ENCODE peak calls at places on chromosome 12, in four cellular contexts. R is GM06990, W is HL-60, F is thyroid gland. P is an unnamed sample.

GRCh38 chr12:53981652-53982565 is 3.0 kb upstream of the HOXC10 start:
- DNase-seq in W (no peak), R (no peak), F (no peak), P (no peak)

GRCh38 chr12:43315961-43316360 is 236.0 kb downstream of the ADAMTS20 start:
- DNase-seq in W (no peak), R (no peak), F (no peak), P (no peak)

GRCh38 chr12:12384601-12385321 is 27.9 kb downstream of the BORCS5 start:
- DNase-seq in W (no peak), F (no peak), R (no peak), P (no peak)

GRCh38 chr12:7008864-7009263 is 9.4 kb downstream of the LPCAT3 start:
- DNase-seq in R (no peak), W (no peak), F (no peak), P (no peak)

GRCh38 chr12:96861656-96862055 is 45.4 kb upstream of the NEDD1 start:
- DNase-seq in W (no peak), F (no peak), R (no peak), P (no peak)

GRCh38 chr12:114439306-114439705 is 33.4 kb upstream of the TBX5 start:
- DNase-seq in R (no peak), W (no peak), F (no peak), P (no peak)

GRCh38 chr12:74728006-74728405 is 190.4 kb downstream of the ATXN7L3B start:
- DNase-seq in F (no peak), R (no peak), W (no peak), P (no peak)

GRCh38 chr12:82857911-82858533 is 171.3 kb downstream of the TMTC2 start:
- DNase-seq in W (no peak), R (no peak), F (no peak), P (no peak)

GRCh38 chr12:58915634-58916033 is 4.7 kb downstream of the LRIG3 start:
- DNase-seq in W (no peak), F (peak; percentile 80), R (no peak), P (no peak)

GRCh38 chr12:46522141-46522540 is 149.6 kb upstream of the SLC38A2 start:
- DNase-seq in W (no peak), F (no peak), R (no peak), P (no peak)

GRCh38 chr12:62317017-62317416 is 56.8 kb downstream of the USP15 start:
- DNase-seq in R (no peak), F (no peak), W (no peak), P (no peak)

GRCh38 chr12:80598004-80598606 is 109.3 kb upstream of the MYF6 start:
- DNase-seq in R (no peak), F (no peak), W (no peak), P (no peak)

GRCh38 chr12:75825686-75826085 is 205.9 kb downstream of the PHLDA1 start:
- DNase-seq in R (no peak), F (no peak), W (no peak), P (no peak)

GRCh38 chr12:124452576-124453391 is 114.6 kb downstream of the NCOR2 start:
- DNase-seq in F (no peak), R (no peak), W (no peak), P (no peak)

GRCh38 chr12:25852792-25853191 is 105.7 kb upstream of the RASSF8 start:
- DNase-seq in W (no peak), F (no peak), R (no peak), P (no peak)

GRCh38 chr12:52004042-52004648 is 2.6 kb upstream of the TAMALIN start:
- DNase-seq in W (no peak), F (peak; percentile 59), R (no peak), P (no peak)

GRCh38 chr12:105220150-105220928 is 15.6 kb downstream of the APPL2 start:
- DNase-seq in R (no peak), W (no peak), F (no peak), P (no peak)

GRCh38 chr12:28958553-28959195 is 190.4 kb upstream of the FAR2 start:
- DNase-seq in F (no peak), R (no peak), W (no peak), P (no peak)

GRCh38 chr12:81077329-81077685 is 572 bp upstream of the ACSS3 start:
- DNase-seq in F (peak; percentile 59), W (no peak), R (no peak), P (no peak)

GRCh38 chr12:85260904-85261303 is 19.1 kb upstream of the ALX1 start:
- DNase-seq in R (no peak), F (no peak), W (no peak), P (no peak)

GRCh38 chr12:24546084-24546483 is 402.8 kb downstream of the BCAT1 start:
- DNase-seq in F (no peak), W (no peak), R (no peak), P (no peak)

GRCh38 chr12:127628655-127629054 is 638.3 kb upstream of the TMEM132C start:
- DNase-seq in F (no peak), R (no peak), W (no peak), P (no peak)

GRCh38 chr12:7060353-7060954 is at the start of gene C1S:
- DNase-seq in F (peak; percentile 52), W (no peak), R (no peak), P (no peak)

GRCh38 chr12:68675098-68675842 is 11.5 kb upstream of the NUP107 start:
- DNase-seq in W (no peak), F (peak; percentile 11), R (no peak), P (no peak)

GRCh38 chr12:85642810-85643209 is 193.4 kb downstream of the RASSF9 start:
- DNase-seq in W (no peak), F (no peak), R (no peak), P (no peak)

GRCh38 chr12:109687250-109687649 is 26.4 kb upstream of the FAM222A start:
- DNase-seq in R (no peak), W (no peak), F (no peak), P (no peak)

GRCh38 chr12:65728913-65729793 is 95.1 kb upstream of the HMGA2 start:
- DNase-seq in F (no peak), R (no peak), W (no peak), P (no peak)

GRCh38 chr12:26274441-26275312 is 79.3 kb downstream of the SSPN start:
- DNase-seq in F (peak; percentile 62), W (peak; percentile 98), R (peak; percentile 80), P (peak; percentile 92)

GRCh38 chr12:29157486-29157946 is 8.4 kb downstream of the FAR2 start:
- DNase-seq in F (no peak), R (no peak), W (no peak), P (no peak)

GRCh38 chr12:91577586-91578539 is 395.2 kb upstream of the DCN start:
- DNase-seq in F (no peak), R (no peak), W (no peak), P (no peak)

GRCh38 chr12:113088971-113089756 is 32.6 kb downstream of the DTX1 start:
- DNase-seq in R (peak; percentile 68), F (no peak), W (no peak), P (no peak)

GRCh38 chr12:16245199-16245598 is 32.3 kb downstream of the SLC15A5 start:
- DNase-seq in R (no peak), F (no peak), W (no peak), P (no peak)

GRCh38 chr12:32151081-32151480 is 44.4 kb downstream of the BICD1 start:
- DNase-seq in W (no peak), R (no peak), F (no peak), P (no peak)
- TF ChIP-seq CTCF in W (no peak), R (no peak), F (no peak), P (no peak)

GRCh38 chr12:9869307-9870161 is at the start of gene CLEC2B:
- DNase-seq in R (no peak), F (no peak), W (peak; percentile 47), P (peak; percentile 57)

GRCh38 chr12:9867531-9867930 is 1.6 kb downstream of the CLEC2B start:
- DNase-seq in R (no peak), W (no peak), F (no peak), P (no peak)

GRCh38 chr12:9868271-9868815 is 811 bp downstream of the CLEC2B start:
- DNase-seq in R (no peak), F (no peak), W (no peak), P (no peak)

GRCh38 chr12:9870311-9870866 is 1.2 kb upstream of the CLEC2B start:
- DNase-seq in W (no peak), F (no peak), R (no peak), P (no peak)

GRCh38 chr12:9868951-9869306 is 225 bp downstream of the CLEC2B start:
- DNase-seq in F (no peak), W (no peak), R (no peak), P (no peak)
- TF ChIP-seq CTCF in F (no peak), W (no peak), R (no peak), P (no peak)

GRCh38 chr12:67067453-67068203 is 201.5 kb upstream of the CAND1 start:
- DNase-seq in R (no peak), F (no peak), W (no peak), P (no peak)

GRCh38 chr12:67068773-67069450 is 200.2 kb upstream of the CAND1 start:
- DNase-seq in W (no peak), F (peak; percentile 68), R (peak; percentile 16), P (no peak)

GRCh38 chr12:67069451-67070306 is 199.5 kb upstream of the CAND1 start:
- DNase-seq in W (peak; percentile 10), R (peak; percentile 36), F (peak; percentile 63), P (no peak)

GRCh38 chr12:67070307-67070600 is 198.9 kb upstream of the CAND1 start:
- DNase-seq in R (no peak), W (no peak), F (no peak), P (no peak)

GRCh38 chr12:67068204-67068731 is 200.9 kb upstream of the CAND1 start:
- DNase-seq in R (no peak), W (no peak), F (peak; percentile 15), P (no peak)
- TF ChIP-seq CTCF in R (no peak), W (no peak), F (no peak), P (peak; percentile 9)

GRCh38 chr12:1284611-1285010 is 293.6 kb downstream of the ERC1 start:
- DNase-seq in F (no peak), R (no peak), W (no peak), P (no peak)

GRCh38 chr12:1277905-1278304 is 286.9 kb downstream of the ERC1 start:
- DNase-seq in F (no peak), R (peak; percentile 13), W (no peak), P (no peak)

GRCh38 chr12:1282670-1283361 is 291.8 kb downstream of the ERC1 start:
- DNase-seq in F (no peak), R (no peak), W (no peak), P (no peak)

GRCh38 chr12:1281683-1282366 is 290.8 kb downstream of the ERC1 start:
- DNase-seq in W (no peak), R (no peak), F (no peak), P (no peak)

DNA sequence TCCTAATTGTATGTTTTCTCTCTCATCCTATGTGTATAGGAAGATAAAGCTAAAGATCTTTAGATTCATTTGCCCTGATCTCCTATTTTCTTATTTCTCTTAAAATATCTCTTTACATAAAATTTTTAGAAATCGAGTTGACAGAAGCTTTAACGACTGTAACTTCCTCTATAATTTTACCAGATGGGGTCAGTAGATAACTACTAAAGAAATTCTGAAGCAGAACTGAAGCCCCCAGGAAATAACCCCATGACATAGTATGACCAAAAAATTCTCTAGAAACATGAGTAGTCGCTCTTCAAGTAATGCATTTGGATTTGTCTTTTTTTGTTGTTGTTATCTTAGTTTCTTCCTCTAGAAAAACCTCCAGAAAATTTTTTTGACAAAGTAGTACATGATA is 288.0 kb downstream of the ERC1 start:
- DNase-seq in W (no peak), R (no peak), F (no peak), P (no peak)
- TF ChIP-seq CTCF in W (no peak), R (no peak), F (no peak), P (peak; percentile 41)